ENCODE peak calls at places on chromosomes 11 and 22, in nine cellular contexts. One of them, this sample, is unnamed.

GRCh38 chr11:119874660-119875238 is 145.7 kb upstream of the NECTIN1 start:
- DNase-seq in SK-N-SH: peak
- DNase-seq in heart left ventricle: no peak
- DNase-seq in thoracic aorta: no peak
- DNase-seq in BJ: no peak
- DNase-seq in epithelial cell of prostate: no peak
- DNase-seq in stimulated activated CD4-positive, alpha-beta T cell treated with anti-CD3 and anti-CD28 coated beads, TNF-alpha, amount 100 ng/mL, for 48 hours: no peak
- DNase-seq in GM10248: no peak
- DNase-seq in left ventricle myocardium superior: no peak
- DNase-seq in this sample: no peak

GRCh38 chr11:35629914-35630313 is 11.7 kb downstream of the FJX1 start:
- DNase-seq in SK-N-SH: no peak
- DNase-seq in heart left ventricle: no peak
- DNase-seq in thoracic aorta: no peak
- DNase-seq in BJ: peak
- DNase-seq in epithelial cell of prostate: peak
- DNase-seq in stimulated activated CD4-positive, alpha-beta T cell treated with anti-CD3 and anti-CD28 coated beads, TNF-alpha, amount 100 ng/mL, for 48 hours: no peak
- DNase-seq in GM10248: no peak
- DNase-seq in left ventricle myocardium superior: no peak
- DNase-seq in this sample: no peak

GRCh38 chr11:95831198-95831883 is 41.0 kb downstream of the CEP57 start:
- DNase-seq in SK-N-SH: no peak
- DNase-seq in heart left ventricle: no peak
- DNase-seq in thoracic aorta: no peak
- DNase-seq in BJ: peak
- DNase-seq in epithelial cell of prostate: no peak
- DNase-seq in stimulated activated CD4-positive, alpha-beta T cell treated with anti-CD3 and anti-CD28 coated beads, TNF-alpha, amount 100 ng/mL, for 48 hours: no peak
- DNase-seq in GM10248: no peak
- DNase-seq in left ventricle myocardium superior: no peak
- DNase-seq in this sample: no peak

GRCh38 chr11:62124186-62125113 is 639 bp downstream of the INCENP start:
- DNase-seq in SK-N-SH: peak
- DNase-seq in heart left ventricle: peak
- DNase-seq in thoracic aorta: no peak
- DNase-seq in BJ: no peak
- DNase-seq in epithelial cell of prostate: peak
- DNase-seq in stimulated activated CD4-positive, alpha-beta T cell treated with anti-CD3 and anti-CD28 coated beads, TNF-alpha, amount 100 ng/mL, for 48 hours: no peak
- DNase-seq in GM10248: peak
- DNase-seq in left ventricle myocardium superior: peak
- DNase-seq in this sample: no peak

GRCh38 chr11:119376197-119376847 is 5.2 kb downstream of the USP2 start:
- DNase-seq in SK-N-SH: peak
- DNase-seq in heart left ventricle: no peak
- DNase-seq in thoracic aorta: no peak
- DNase-seq in BJ: no peak
- DNase-seq in epithelial cell of prostate: no peak
- DNase-seq in stimulated activated CD4-positive, alpha-beta T cell treated with anti-CD3 and anti-CD28 coated beads, TNF-alpha, amount 100 ng/mL, for 48 hours: no peak
- DNase-seq in GM10248: no peak
- DNase-seq in left ventricle myocardium superior: peak
- DNase-seq in this sample: no peak

GRCh38 chr22:45726081-45726480 is 54.4 kb downstream of the ATXN10 start:
- DNase-seq in SK-N-SH: no peak
- DNase-seq in heart left ventricle: no peak
- DNase-seq in thoracic aorta: no peak
- DNase-seq in BJ: no peak
- DNase-seq in epithelial cell of prostate: no peak
- DNase-seq in stimulated activated CD4-positive, alpha-beta T cell treated with anti-CD3 and anti-CD28 coated beads, TNF-alpha, amount 100 ng/mL, for 48 hours: no peak
- DNase-seq in GM10248: no peak
- DNase-seq in left ventricle myocardium superior: no peak
- DNase-seq in this sample: no peak

GRCh38 chr11:1410366-1411291 is 20.9 kb downstream of the BRSK2 start:
- DNase-seq in SK-N-SH: peak
- DNase-seq in heart left ventricle: no peak
- DNase-seq in thoracic aorta: no peak
- DNase-seq in BJ: no peak
- DNase-seq in epithelial cell of prostate: no peak
- DNase-seq in stimulated activated CD4-positive, alpha-beta T cell treated with anti-CD3 and anti-CD28 coated beads, TNF-alpha, amount 100 ng/mL, for 48 hours: no peak
- DNase-seq in GM10248: no peak
- DNase-seq in left ventricle myocardium superior: no peak
- DNase-seq in this sample: no peak

GRCh38 chr22:46674367-46674781 is 54.2 kb downstream of the GRAMD4 start:
- DNase-seq in SK-N-SH: no peak
- DNase-seq in heart left ventricle: peak
- DNase-seq in thoracic aorta: no peak
- DNase-seq in BJ: no peak
- DNase-seq in epithelial cell of prostate: no peak
- DNase-seq in stimulated activated CD4-positive, alpha-beta T cell treated with anti-CD3 and anti-CD28 coated beads, TNF-alpha, amount 100 ng/mL, for 48 hours: peak
- DNase-seq in GM10248: peak
- DNase-seq in left ventricle myocardium superior: peak
- DNase-seq in this sample: no peak

GRCh38 chr22:25076281-25076680 is 123.4 kb upstream of the CRYBB3 start:
- DNase-seq in SK-N-SH: no peak
- DNase-seq in heart left ventricle: no peak
- DNase-seq in thoracic aorta: no peak
- DNase-seq in BJ: no peak
- DNase-seq in epithelial cell of prostate: no peak
- DNase-seq in stimulated activated CD4-positive, alpha-beta T cell treated with anti-CD3 and anti-CD28 coated beads, TNF-alpha, amount 100 ng/mL, for 48 hours: no peak
- DNase-seq in GM10248: no peak
- DNase-seq in left ventricle myocardium superior: no peak
- DNase-seq in this sample: no peak

GRCh38 chr11:62182147-62182869 is 7.7 kb upstream of the SCGB1D1 start:
- DNase-seq in SK-N-SH: no peak
- DNase-seq in heart left ventricle: no peak
- DNase-seq in thoracic aorta: no peak
- DNase-seq in BJ: no peak
- DNase-seq in epithelial cell of prostate: no peak
- DNase-seq in stimulated activated CD4-positive, alpha-beta T cell treated with anti-CD3 and anti-CD28 coated beads, TNF-alpha, amount 100 ng/mL, for 48 hours: no peak
- DNase-seq in GM10248: no peak
- DNase-seq in left ventricle myocardium superior: no peak
- DNase-seq in this sample: no peak

GRCh38 chr11:12050470-12050891 is 42.1 kb upstream of the DKK3 start:
- DNase-seq in SK-N-SH: no peak
- DNase-seq in heart left ventricle: no peak
- DNase-seq in thoracic aorta: no peak
- DNase-seq in BJ: no peak
- DNase-seq in epithelial cell of prostate: no peak
- DNase-seq in stimulated activated CD4-positive, alpha-beta T cell treated with anti-CD3 and anti-CD28 coated beads, TNF-alpha, amount 100 ng/mL, for 48 hours: no peak
- DNase-seq in GM10248: no peak
- DNase-seq in left ventricle myocardium superior: no peak
- DNase-seq in this sample: no peak

GRCh38 chr11:65885808-65886536 is 2.3 kb downstream of the FIBP start:
- DNase-seq in SK-N-SH: no peak
- DNase-seq in heart left ventricle: no peak
- DNase-seq in thoracic aorta: no peak
- DNase-seq in BJ: no peak
- DNase-seq in epithelial cell of prostate: no peak
- DNase-seq in stimulated activated CD4-positive, alpha-beta T cell treated with anti-CD3 and anti-CD28 coated beads, TNF-alpha, amount 100 ng/mL, for 48 hours: no peak
- DNase-seq in GM10248: no peak
- DNase-seq in left ventricle myocardium superior: peak
- DNase-seq in this sample: no peak

GRCh38 chr22:45831394-45831793 is 145.6 kb downstream of the WNT7B start:
- DNase-seq in SK-N-SH: no peak
- DNase-seq in heart left ventricle: no peak
- DNase-seq in thoracic aorta: no peak
- DNase-seq in BJ: no peak
- DNase-seq in epithelial cell of prostate: no peak
- DNase-seq in stimulated activated CD4-positive, alpha-beta T cell treated with anti-CD3 and anti-CD28 coated beads, TNF-alpha, amount 100 ng/mL, for 48 hours: no peak
- DNase-seq in GM10248: no peak
- DNase-seq in left ventricle myocardium superior: no peak
- DNase-seq in this sample: no peak

GRCh38 chr11:69918938-69919650 is 99.9 kb upstream of the FGF3 start:
- DNase-seq in SK-N-SH: peak
- DNase-seq in heart left ventricle: peak
- DNase-seq in thoracic aorta: peak
- DNase-seq in BJ: no peak
- DNase-seq in epithelial cell of prostate: no peak
- DNase-seq in stimulated activated CD4-positive, alpha-beta T cell treated with anti-CD3 and anti-CD28 coated beads, TNF-alpha, amount 100 ng/mL, for 48 hours: peak
- DNase-seq in GM10248: peak
- DNase-seq in left ventricle myocardium superior: peak
- DNase-seq in this sample: peak

GRCh38 chr11:110587972-110588371 is 124.3 kb downstream of the ARHGAP20 start:
- DNase-seq in SK-N-SH: no peak
- DNase-seq in heart left ventricle: no peak
- DNase-seq in thoracic aorta: no peak
- DNase-seq in BJ: no peak
- DNase-seq in epithelial cell of prostate: no peak
- DNase-seq in stimulated activated CD4-positive, alpha-beta T cell treated with anti-CD3 and anti-CD28 coated beads, TNF-alpha, amount 100 ng/mL, for 48 hours: no peak
- DNase-seq in GM10248: no peak
- DNase-seq in left ventricle myocardium superior: no peak
- DNase-seq in this sample: no peak

GRCh38 chr11:12377106-12377823 is at the start of gene PARVA:
- DNase-seq in SK-N-SH: no peak
- DNase-seq in heart left ventricle: peak
- DNase-seq in thoracic aorta: no peak
- DNase-seq in BJ: no peak
- DNase-seq in epithelial cell of prostate: no peak
- DNase-seq in stimulated activated CD4-positive, alpha-beta T cell treated with anti-CD3 and anti-CD28 coated beads, TNF-alpha, amount 100 ng/mL, for 48 hours: no peak
- DNase-seq in GM10248: no peak
- DNase-seq in left ventricle myocardium superior: peak
- DNase-seq in this sample: no peak

GRCh38 chr22:19912236-19912999 is 29.2 kb upstream of the COMT start:
- DNase-seq in SK-N-SH: no peak
- DNase-seq in heart left ventricle: no peak
- DNase-seq in thoracic aorta: no peak
- DNase-seq in BJ: no peak
- DNase-seq in epithelial cell of prostate: no peak
- DNase-seq in stimulated activated CD4-positive, alpha-beta T cell treated with anti-CD3 and anti-CD28 coated beads, TNF-alpha, amount 100 ng/mL, for 48 hours: no peak
- DNase-seq in GM10248: no peak
- DNase-seq in left ventricle myocardium superior: no peak
- DNase-seq in this sample: no peak

GRCh38 chr11:76030973-76031590 is 175.2 kb downstream of the WNT11 start:
- DNase-seq in SK-N-SH: no peak
- DNase-seq in heart left ventricle: no peak
- DNase-seq in thoracic aorta: no peak
- DNase-seq in BJ: no peak
- DNase-seq in epithelial cell of prostate: no peak
- DNase-seq in stimulated activated CD4-positive, alpha-beta T cell treated with anti-CD3 and anti-CD28 coated beads, TNF-alpha, amount 100 ng/mL, for 48 hours: no peak
- DNase-seq in GM10248: no peak
- DNase-seq in left ventricle myocardium superior: no peak
- DNase-seq in this sample: no peak

GRCh38 chr11:82722236-82722635 is 11.4 kb downstream of the FAM181B start:
- DNase-seq in SK-N-SH: no peak
- DNase-seq in heart left ventricle: no peak
- DNase-seq in thoracic aorta: no peak
- DNase-seq in BJ: peak
- DNase-seq in epithelial cell of prostate: no peak
- DNase-seq in stimulated activated CD4-positive, alpha-beta T cell treated with anti-CD3 and anti-CD28 coated beads, TNF-alpha, amount 100 ng/mL, for 48 hours: no peak
- DNase-seq in GM10248: no peak
- DNase-seq in left ventricle myocardium superior: no peak
- DNase-seq in this sample: no peak

GRCh38 chr22:48577014-48577690 is 1250.5 kb downstream of the BRD1 start:
- DNase-seq in SK-N-SH: no peak
- DNase-seq in heart left ventricle: no peak
- DNase-seq in thoracic aorta: no peak
- DNase-seq in BJ: no peak
- DNase-seq in epithelial cell of prostate: no peak
- DNase-seq in stimulated activated CD4-positive, alpha-beta T cell treated with anti-CD3 and anti-CD28 coated beads, TNF-alpha, amount 100 ng/mL, for 48 hours: no peak
- DNase-seq in GM10248: no peak
- DNase-seq in left ventricle myocardium superior: peak
- DNase-seq in this sample: peak

GRCh38 chr11:86719781-86720463 is 47.5 kb upstream of the ME3 start:
- DNase-seq in SK-N-SH: no peak
- DNase-seq in heart left ventricle: no peak
- DNase-seq in thoracic aorta: no peak
- DNase-seq in BJ: no peak
- DNase-seq in epithelial cell of prostate: peak
- DNase-seq in stimulated activated CD4-positive, alpha-beta T cell treated with anti-CD3 and anti-CD28 coated beads, TNF-alpha, amount 100 ng/mL, for 48 hours: no peak
- DNase-seq in GM10248: no peak
- DNase-seq in left ventricle myocardium superior: no peak
- DNase-seq in this sample: no peak

GRCh38 chr11:69335461-69336386 is 41.8 kb downstream of the MYEOV start:
- DNase-seq in SK-N-SH: no peak
- DNase-seq in heart left ventricle: no peak
- DNase-seq in thoracic aorta: no peak
- DNase-seq in BJ: no peak
- DNase-seq in epithelial cell of prostate: no peak
- DNase-seq in stimulated activated CD4-positive, alpha-beta T cell treated with anti-CD3 and anti-CD28 coated beads, TNF-alpha, amount 100 ng/mL, for 48 hours: no peak
- DNase-seq in GM10248: no peak
- DNase-seq in left ventricle myocardium superior: no peak
- DNase-seq in this sample: no peak

GRCh38 chr22:49658902-49659280 is 168.8 kb downstream of the BRD1 start:
- DNase-seq in SK-N-SH: no peak
- DNase-seq in heart left ventricle: peak
- DNase-seq in thoracic aorta: no peak
- DNase-seq in BJ: no peak
- DNase-seq in epithelial cell of prostate: no peak
- DNase-seq in stimulated activated CD4-positive, alpha-beta T cell treated with anti-CD3 and anti-CD28 coated beads, TNF-alpha, amount 100 ng/mL, for 48 hours: no peak
- DNase-seq in GM10248: no peak
- DNase-seq in left ventricle myocardium superior: peak
- DNase-seq in this sample: no peak

GRCh38 chr11:111441443-111441842 is 62.4 kb upstream of the POU2AF1 start:
- DNase-seq in SK-N-SH: no peak
- DNase-seq in heart left ventricle: no peak
- DNase-seq in thoracic aorta: no peak
- DNase-seq in BJ: peak
- DNase-seq in epithelial cell of prostate: peak
- DNase-seq in stimulated activated CD4-positive, alpha-beta T cell treated with anti-CD3 and anti-CD28 coated beads, TNF-alpha, amount 100 ng/mL, for 48 hours: no peak
- DNase-seq in GM10248: no peak
- DNase-seq in left ventricle myocardium superior: no peak
- DNase-seq in this sample: no peak

GRCh38 chr11:120908521-120909181 is 115.3 kb upstream of the TBCEL start:
- DNase-seq in SK-N-SH: no peak
- DNase-seq in heart left ventricle: no peak
- DNase-seq in thoracic aorta: no peak
- DNase-seq in BJ: no peak
- DNase-seq in epithelial cell of prostate: no peak
- DNase-seq in stimulated activated CD4-positive, alpha-beta T cell treated with anti-CD3 and anti-CD28 coated beads, TNF-alpha, amount 100 ng/mL, for 48 hours: no peak
- DNase-seq in GM10248: no peak
- DNase-seq in left ventricle myocardium superior: no peak
- DNase-seq in this sample: no peak

GRCh38 chr11:9561279-9561982 is 12.0 kb upstream of the WEE1 start:
- DNase-seq in SK-N-SH: no peak
- DNase-seq in heart left ventricle: no peak
- DNase-seq in thoracic aorta: no peak
- DNase-seq in BJ: no peak
- DNase-seq in epithelial cell of prostate: no peak
- DNase-seq in stimulated activated CD4-positive, alpha-beta T cell treated with anti-CD3 and anti-CD28 coated beads, TNF-alpha, amount 100 ng/mL, for 48 hours: no peak
- DNase-seq in GM10248: no peak
- DNase-seq in left ventricle myocardium superior: no peak
- DNase-seq in this sample: no peak

GRCh38 chr11:32312865-32313403 is 122.4 kb downstream of the WT1 start:
- DNase-seq in SK-N-SH: peak
- DNase-seq in heart left ventricle: no peak
- DNase-seq in thoracic aorta: no peak
- DNase-seq in BJ: no peak
- DNase-seq in epithelial cell of prostate: peak
- DNase-seq in stimulated activated CD4-positive, alpha-beta T cell treated with anti-CD3 and anti-CD28 coated beads, TNF-alpha, amount 100 ng/mL, for 48 hours: no peak
- DNase-seq in GM10248: peak
- DNase-seq in left ventricle myocardium superior: no peak
- DNase-seq in this sample: peak

GRCh38 chr11:20022363-20023081 is 137.8 kb downstream of the DBX1 start:
- DNase-seq in SK-N-SH: no peak
- DNase-seq in heart left ventricle: no peak
- DNase-seq in thoracic aorta: no peak
- DNase-seq in BJ: no peak
- DNase-seq in epithelial cell of prostate: no peak
- DNase-seq in stimulated activated CD4-positive, alpha-beta T cell treated with anti-CD3 and anti-CD28 coated beads, TNF-alpha, amount 100 ng/mL, for 48 hours: no peak
- DNase-seq in GM10248: no peak
- DNase-seq in left ventricle myocardium superior: no peak
- DNase-seq in this sample: no peak

GRCh38 chr22:37471721-37472417 is 14.3 kb downstream of the MFNG start:
- DNase-seq in SK-N-SH: no peak
- DNase-seq in heart left ventricle: no peak
- DNase-seq in thoracic aorta: no peak
- DNase-seq in BJ: no peak
- DNase-seq in epithelial cell of prostate: no peak
- DNase-seq in stimulated activated CD4-positive, alpha-beta T cell treated with anti-CD3 and anti-CD28 coated beads, TNF-alpha, amount 100 ng/mL, for 48 hours: no peak
- DNase-seq in GM10248: no peak
- DNase-seq in left ventricle myocardium superior: no peak
- DNase-seq in this sample: no peak

GRCh38 chr11:69360606-69361005 is 66.7 kb downstream of the MYEOV start:
- DNase-seq in SK-N-SH: no peak
- DNase-seq in heart left ventricle: no peak
- DNase-seq in thoracic aorta: no peak
- DNase-seq in BJ: no peak
- DNase-seq in epithelial cell of prostate: no peak
- DNase-seq in stimulated activated CD4-positive, alpha-beta T cell treated with anti-CD3 and anti-CD28 coated beads, TNF-alpha, amount 100 ng/mL, for 48 hours: no peak
- DNase-seq in GM10248: no peak
- DNase-seq in left ventricle myocardium superior: no peak
- DNase-seq in this sample: no peak

GRCh38 chr11:125202362-125202880 is 37.9 kb downstream of the PKNOX2 start:
- DNase-seq in SK-N-SH: peak
- DNase-seq in heart left ventricle: no peak
- DNase-seq in thoracic aorta: no peak
- DNase-seq in BJ: no peak
- DNase-seq in epithelial cell of prostate: no peak
- DNase-seq in stimulated activated CD4-positive, alpha-beta T cell treated with anti-CD3 and anti-CD28 coated beads, TNF-alpha, amount 100 ng/mL, for 48 hours: no peak
- DNase-seq in GM10248: no peak
- DNase-seq in left ventricle myocardium superior: no peak
- DNase-seq in this sample: no peak